ENCODE peak calls at places on chromosomes 5 and 9, in five cellular contexts. One of them, this sample, is unnamed.

GRCh38 chr9:91935805-91936204 is 14.2 kb downstream of the ROR2 start:
- DNase-seq in HepG2: no peak
- DNase-seq in SK-N-SH: peak; percentile 19
- DNase-seq in K562: no peak
- DNase-seq in GM12878: no peak
- DNase-seq in this sample: no peak

GRCh38 chr5:103582364-103582763 is 19.8 kb upstream of the NUDT12 start:
- DNase-seq in HepG2: peak; percentile 35
- DNase-seq in SK-N-SH: peak; percentile 32
- DNase-seq in K562: peak; percentile 19
- DNase-seq in GM12878: peak; percentile 5
- DNase-seq in this sample: peak; percentile 50

GRCh38 chr5:146338774-146339714 is at the start of gene POU4F3:
- DNase-seq in HepG2: no peak
- DNase-seq in SK-N-SH: peak; percentile 61
- DNase-seq in K562: no peak
- DNase-seq in GM12878: no peak
- DNase-seq in this sample: no peak

GRCh38 chr5:95817430-95817829 is 5.1 kb downstream of the GLRX start:
- DNase-seq in HepG2: no peak
- DNase-seq in SK-N-SH: no peak
- DNase-seq in K562: no peak
- DNase-seq in GM12878: no peak
- DNase-seq in this sample: peak; percentile 76

GRCh38 chr5:74396913-74397606 is 243.5 kb downstream of the ENC1 start:
- DNase-seq in HepG2: peak; percentile 40
- DNase-seq in SK-N-SH: no peak
- DNase-seq in K562: no peak
- DNase-seq in GM12878: no peak
- DNase-seq in this sample: no peak

GRCh38 chr5:168404366-168404765 is 81.9 kb upstream of the RARS1 start:
- DNase-seq in HepG2: no peak
- DNase-seq in SK-N-SH: no peak
- DNase-seq in K562: no peak
- DNase-seq in GM12878: no peak
- DNase-seq in this sample: peak; percentile 92

GRCh38 chr9:108710424-108710823 is 145.4 kb downstream of the ACTL7B start:
- DNase-seq in HepG2: no peak
- DNase-seq in SK-N-SH: no peak
- DNase-seq in K562: no peak
- DNase-seq in GM12878: no peak
- DNase-seq in this sample: no peak

GRCh38 chr5:53970510-53970909 is 339.9 kb downstream of the ARL15 start:
- DNase-seq in HepG2: no peak
- DNase-seq in SK-N-SH: no peak
- DNase-seq in K562: no peak
- DNase-seq in GM12878: no peak
- DNase-seq in this sample: peak; percentile 18

GRCh38 chr9:75027187-75028107 is 646 bp downstream of the CARNMT1 start:
- DNase-seq in HepG2: peak; percentile 30
- DNase-seq in SK-N-SH: peak; percentile 85
- DNase-seq in K562: peak; percentile 65
- DNase-seq in GM12878: no peak
- DNase-seq in this sample: peak; percentile 45

GRCh38 chr5:141604318-141604717 is 14.5 kb downstream of the DIAPH1 start:
- DNase-seq in HepG2: peak; percentile 68
- DNase-seq in SK-N-SH: no peak
- DNase-seq in K562: peak; percentile 38
- DNase-seq in GM12878: no peak
- DNase-seq in this sample: peak; percentile 94

GRCh38 chr5:167827766-167828165 is 463.7 kb upstream of the WWC1 start:
- DNase-seq in HepG2: no peak
- DNase-seq in SK-N-SH: no peak
- DNase-seq in K562: no peak
- DNase-seq in GM12878: no peak
- DNase-seq in this sample: no peak

GRCh38 chr9:126334626-126335621 is 8.3 kb downstream of the MVB12B start:
- DNase-seq in HepG2: peak; percentile 99
- DNase-seq in SK-N-SH: no peak
- DNase-seq in K562: no peak
- DNase-seq in GM12878: no peak
- DNase-seq in this sample: peak; percentile 33

GRCh38 chr9:118170032-118170955 is 466.1 kb downstream of the TLR4 start:
- DNase-seq in HepG2: peak; percentile 7
- DNase-seq in SK-N-SH: peak; percentile 57
- DNase-seq in K562: peak; percentile 8
- DNase-seq in GM12878: no peak
- DNase-seq in this sample: no peak

GRCh38 chr5:5065472-5065871 is 74.7 kb upstream of the ADAMTS16 start:
- DNase-seq in HepG2: no peak
- DNase-seq in SK-N-SH: no peak
- DNase-seq in K562: no peak
- DNase-seq in GM12878: no peak
- DNase-seq in this sample: no peak

GRCh38 chr9:108553111-108553635 is 302.6 kb downstream of the ACTL7B start:
- DNase-seq in HepG2: no peak
- DNase-seq in SK-N-SH: no peak
- DNase-seq in K562: no peak
- DNase-seq in GM12878: no peak
- DNase-seq in this sample: no peak

GRCh38 chr5:120779674-120780073 is 315.6 kb downstream of the PRR16 start:
- DNase-seq in HepG2: no peak
- DNase-seq in SK-N-SH: no peak
- DNase-seq in K562: no peak
- DNase-seq in GM12878: no peak
- DNase-seq in this sample: peak; percentile 45

GRCh38 chr5:109756543-109757186 is 66.9 kb downstream of the MAN2A1 start:
- DNase-seq in HepG2: no peak
- DNase-seq in SK-N-SH: no peak
- DNase-seq in K562: no peak
- DNase-seq in GM12878: no peak
- DNase-seq in this sample: no peak

DNA sequence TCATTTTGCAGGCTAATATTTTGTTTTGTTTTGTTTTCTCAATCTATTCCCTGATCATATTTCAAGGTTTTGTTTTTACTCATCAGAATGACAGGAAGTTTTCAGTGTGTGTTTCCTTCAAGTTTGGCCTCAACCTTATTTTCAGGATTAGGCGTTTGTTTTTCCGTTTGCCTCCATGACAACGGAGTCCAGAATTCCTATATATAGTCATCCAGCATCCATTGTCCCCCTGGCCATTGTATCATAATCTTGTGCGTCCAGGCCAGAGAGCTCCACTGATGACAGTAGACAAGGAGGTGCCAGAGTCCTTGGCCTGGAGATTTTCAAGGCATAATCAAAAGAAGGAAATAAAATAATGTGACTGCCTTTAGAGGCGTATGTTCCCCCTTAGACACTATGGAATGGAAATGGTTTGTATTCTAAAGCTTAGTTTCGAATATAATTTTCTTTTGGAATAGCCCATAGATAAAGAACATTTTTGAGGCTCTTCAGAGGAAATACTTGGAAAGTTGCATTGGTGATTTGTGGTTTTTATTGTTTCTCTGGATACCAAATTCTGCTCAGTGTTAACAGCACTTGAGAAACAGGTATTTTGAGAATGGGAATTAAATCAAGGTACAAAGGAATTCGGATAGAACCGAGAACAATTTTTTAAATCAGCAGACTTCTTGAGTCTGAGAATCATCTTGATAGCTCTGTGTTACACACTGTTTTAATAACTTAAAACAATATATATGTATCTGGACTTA is 99.8 kb downstream of the ZNF462 start:
- DNase-seq in HepG2: no peak
- DNase-seq in SK-N-SH: no peak
- DNase-seq in K562: no peak
- DNase-seq in GM12878: no peak
- DNase-seq in this sample: no peak
- H3K27ac ChIP-seq in HepG2: no peak overlapping the region
- H3K27ac ChIP-seq in SK-N-SH: no peak overlapping the region
- H3K27ac ChIP-seq in K562: no peak overlapping the region
- H3K27ac ChIP-seq in GM12878: no peak overlapping the region
- H3K27ac ChIP-seq in this sample: no peak overlapping the region

DNA sequence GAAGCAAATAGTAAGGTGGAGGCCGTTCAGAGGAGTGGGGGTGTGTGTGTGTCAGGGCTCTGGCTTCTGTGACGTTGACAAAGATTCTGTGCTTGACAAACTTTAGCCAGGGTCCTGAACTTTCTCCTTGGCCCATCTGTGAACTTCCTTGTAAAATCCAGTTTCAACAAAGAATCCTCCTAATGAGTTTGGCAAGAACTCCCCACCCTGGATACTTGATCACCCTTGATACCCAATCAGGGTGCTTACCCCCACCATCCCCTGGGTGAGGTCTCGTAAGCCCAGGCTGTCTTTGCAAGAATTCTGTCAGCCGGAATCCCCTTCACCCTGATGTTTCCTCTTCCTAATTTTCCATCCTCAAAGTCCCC is 3.0 kb upstream of the CARD19 start:
- DNase-seq in HepG2: no peak
- DNase-seq in SK-N-SH: no peak
- DNase-seq in K562: no peak
- DNase-seq in GM12878: no peak
- DNase-seq in this sample: no peak
- TF ChIP-seq MXI1 in HepG2: no peak
- TF ChIP-seq MXI1 in SK-N-SH: no peak
- TF ChIP-seq MXI1 in K562: no peak
- TF ChIP-seq MXI1 in GM12878: no peak
- TF ChIP-seq MXI1 in this sample: no peak

DNA sequence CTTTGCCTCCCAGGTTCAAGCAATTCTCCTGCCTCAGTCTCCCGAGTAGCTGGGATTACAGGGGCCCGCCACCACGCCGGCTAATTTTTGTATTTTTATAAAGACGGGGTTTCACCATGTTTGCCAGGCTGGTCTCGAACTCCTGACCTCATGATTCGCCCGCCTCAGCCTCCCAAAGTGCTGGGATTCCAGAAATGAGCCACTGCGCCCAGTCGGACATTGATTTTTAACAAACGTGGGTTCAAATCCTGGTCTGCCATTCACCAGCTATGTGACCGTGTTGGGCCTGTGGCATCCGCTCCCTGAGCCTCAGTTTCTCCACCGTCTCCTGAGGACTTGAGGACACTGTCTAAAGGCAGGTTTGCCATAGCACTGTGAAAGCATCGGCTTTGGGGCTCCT is 41.8 kb upstream of the NEK6 start:
- DNase-seq in HepG2: no peak
- DNase-seq in SK-N-SH: no peak
- DNase-seq in K562: no peak
- DNase-seq in GM12878: no peak
- DNase-seq in this sample: no peak
- H3K27ac ChIP-seq in HepG2: no peak overlapping the region
- H3K27ac ChIP-seq in SK-N-SH: no peak overlapping the region
- H3K27ac ChIP-seq in K562: no peak overlapping the region
- H3K27ac ChIP-seq in GM12878: peak overlapping the region; percentile 98
- H3K27ac ChIP-seq in this sample: no peak overlapping the region

DNA sequence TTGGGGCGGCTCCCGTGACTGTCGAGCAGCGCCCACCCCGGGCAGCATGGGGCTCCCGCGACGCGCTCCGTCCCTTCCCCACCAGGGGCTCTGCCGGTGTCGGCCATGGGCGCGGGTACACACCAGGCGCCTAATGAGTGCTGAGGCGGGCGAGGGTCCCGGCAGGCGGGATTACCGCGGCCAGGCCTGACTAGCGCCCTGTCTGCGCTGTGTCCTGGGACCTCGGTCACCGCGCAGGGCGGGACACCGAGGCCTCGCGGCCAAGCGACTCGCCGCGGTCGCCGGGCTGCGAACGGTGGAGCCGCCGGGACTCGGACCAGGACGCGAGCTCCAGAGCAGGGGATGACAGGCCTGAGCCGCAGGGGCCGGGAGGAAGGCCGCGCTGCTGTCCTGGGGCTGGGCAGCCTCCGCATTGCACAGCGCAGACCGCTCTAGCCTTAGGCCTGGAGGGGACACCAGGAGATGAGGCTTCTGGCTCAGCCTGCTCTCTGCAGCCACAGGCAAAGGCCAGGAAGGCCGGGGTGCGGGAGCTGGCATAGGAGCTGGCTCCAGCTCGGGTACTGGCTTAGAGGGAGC is 14.1 kb downstream of the LCN10 start:
- DNase-seq in HepG2: no peak
- DNase-seq in SK-N-SH: peak; percentile 77
- DNase-seq in K562: peak; percentile 76
- DNase-seq in GM12878: no peak
- DNase-seq in this sample: peak; percentile 29
- TF ChIP-seq MXI1 in HepG2: no peak
- TF ChIP-seq MXI1 in SK-N-SH: no peak
- TF ChIP-seq MXI1 in K562: no peak
- TF ChIP-seq MXI1 in GM12878: no peak
- TF ChIP-seq MXI1 in this sample: no peak

GRCh38 chr9:134336924-134337323 is 10.7 kb downstream of the RXRA start:
- DNase-seq in HepG2: no peak
- DNase-seq in SK-N-SH: no peak
- DNase-seq in K562: no peak
- DNase-seq in GM12878: no peak
- DNase-seq in this sample: no peak

GRCh38 chr9:134335095-134335489 is 8.8 kb downstream of the RXRA start:
- DNase-seq in HepG2: no peak
- DNase-seq in SK-N-SH: no peak
- DNase-seq in K562: no peak
- DNase-seq in GM12878: no peak
- DNase-seq in this sample: peak; percentile 43

GRCh38 chr9:134335490-134336173 is 9.4 kb downstream of the RXRA start:
- DNase-seq in HepG2: no peak
- DNase-seq in SK-N-SH: no peak
- DNase-seq in K562: no peak
- DNase-seq in GM12878: no peak
- DNase-seq in this sample: no peak

GRCh38 chr9:134337469-134337868 is 11.2 kb downstream of the RXRA start:
- DNase-seq in HepG2: no peak
- DNase-seq in SK-N-SH: no peak
- DNase-seq in K562: no peak
- DNase-seq in GM12878: no peak
- DNase-seq in this sample: no peak

DNA sequence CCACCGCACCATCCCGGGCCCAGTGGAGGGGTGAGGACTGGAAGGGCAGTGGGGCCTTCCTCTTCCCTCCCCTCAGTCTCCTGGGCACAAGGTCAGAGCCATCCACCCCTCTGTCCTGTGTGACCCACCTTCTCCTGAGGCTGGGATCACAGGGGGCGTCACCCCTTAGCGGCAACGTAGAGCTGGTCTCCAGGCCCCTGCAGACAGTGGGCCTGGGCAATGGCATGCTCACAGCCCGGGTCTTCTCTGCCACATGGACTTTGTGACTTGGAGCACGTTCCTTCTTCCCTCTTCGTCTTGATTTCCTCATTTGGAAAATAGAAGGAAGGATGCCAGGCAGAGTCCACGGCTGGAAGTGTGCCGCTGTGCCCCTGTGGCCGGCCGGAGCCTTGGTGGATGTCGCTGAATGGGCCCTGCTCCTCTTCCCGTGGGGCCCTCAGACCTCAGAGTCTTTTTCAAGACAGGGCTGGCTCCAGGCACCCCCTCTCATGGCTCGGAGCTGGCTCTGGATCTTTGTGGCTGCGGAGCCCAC is 10.0 kb downstream of the RXRA start:
- DNase-seq in HepG2: no peak
- DNase-seq in SK-N-SH: no peak
- DNase-seq in K562: no peak
- DNase-seq in GM12878: no peak
- DNase-seq in this sample: no peak
- H3K27ac ChIP-seq in HepG2: peak overlapping the region; percentile 65
- H3K27ac ChIP-seq in SK-N-SH: no peak overlapping the region
- H3K27ac ChIP-seq in K562: no peak overlapping the region
- H3K27ac ChIP-seq in GM12878: no peak overlapping the region
- H3K27ac ChIP-seq in this sample: no peak overlapping the region